ENCODE peak calls at places on chromosomes 5 and 9, in nine cellular contexts. Y is stimulated activated CD4-positive, alpha-beta T cell treated with anti-CD3 and anti-CD28 coated beads, Interleukin-12 subunit alpha, Interleukin-12 subunit beta, amount 100 ng/mL, for 4 hours; G is upper lobe of right lung; S is PC-3; H is pancreas; R is T-helper 2 cell; W is naive thymus-derived CD8-positive, alpha-beta T cell; N is effector memory CD4-positive, alpha-beta T cell; V is fibroblast of the aortic adventitia. B is an unnamed sample.

GRCh38 chr5:516338-516925 is 7.8 kb downstream of the SLC9A3 start:
- DNase-seq in W (no peak), V (no peak), G (no peak), N (no peak), S (no peak), H (no peak), R (no peak), Y (no peak), B (no peak)

GRCh38 chr5:11384441-11385250 is 519.6 kb downstream of the CTNND2 start:
- DNase-seq in S (peak), R (no peak), N (no peak), W (no peak), G (peak), V (no peak), H (peak), Y (no peak), B (peak)

GRCh38 chr9:93119953-93120845 is 13.9 kb downstream of the NINJ1 start:
- DNase-seq in G (peak), V (peak), N (no peak), W (no peak), Y (no peak), R (peak), S (peak), H (peak), B (peak)

GRCh38 chr5:756865-757345 is 27.6 kb downstream of the ZDHHC11B start:
- DNase-seq in W (no peak), V (no peak), Y (no peak), G (peak), R (no peak), S (no peak), N (peak), H (peak), B (peak)

GRCh38 chr5:168820776-168821302 is 241.7 kb upstream of the PANK3 start:
- DNase-seq in W (no peak), S (no peak), R (no peak), Y (no peak), N (no peak), V (no peak), H (no peak), G (no peak), B (no peak)

GRCh38 chr5:82107277-82107676 is 135.5 kb downstream of the ATG10 start:
- DNase-seq in H (no peak), N (no peak), V (peak), W (no peak), S (peak), G (no peak), R (no peak), Y (no peak), B (no peak)

GRCh38 chr5:100595152-100595811 is 60.1 kb downstream of the FAM174A start:
- DNase-seq in Y (no peak), H (peak), V (peak), G (no peak), N (no peak), R (no peak), W (no peak), S (peak), B (no peak)

GRCh38 chr5:174323878-174324281 is 278.4 kb downstream of the NSG2 start:
- DNase-seq in H (peak), N (no peak), V (no peak), W (no peak), Y (no peak), R (no peak), G (no peak), S (peak), B (no peak)

GRCh38 chr9:133239533-133240090 is 30.6 kb upstream of the OBP2B start:
- DNase-seq in W (no peak), G (no peak), S (no peak), V (no peak), Y (no peak), H (no peak), R (no peak), N (no peak), B (no peak)

B was measured in mucosa of descending colon.